ENCODE peak calls at places on chromosomes 16 and 17, in six cellular contexts. I is cardiac muscle cell; P is iPS-NIHi11; W is stimulated activated CD4-positive, alpha-beta T cell treated with anti-CD3 and anti-CD28 coated beads, Interleukin-1b, Interleukin-23, amount 100 ng/mL, for 24 hours; C is fibroblast of mammary gland; Y is GM04504. R is an unnamed sample.

GRCh38 chr17:64778367-64779290 is 116.5 kb upstream of the SMURF2 start:
- DNase-seq in P (no peak), Y (no peak), C (no peak), W (no peak), I (peak), R (no peak)

GRCh38 chr16:69182730-69183416 is 4.1 kb upstream of the SNTB2 start:
- DNase-seq in C (no peak), P (no peak), I (no peak), W (no peak), Y (no peak), R (peak)

GRCh38 chr17:8621585-8621984 is 8.9 kb downstream of the MYH10 start:
- DNase-seq in Y (no peak), I (peak), C (peak), P (no peak), W (no peak), R (no peak)

GRCh38 chr17:1958134-1958881 is 66.8 kb downstream of the RTN4RL1 start:
- DNase-seq in P (no peak), I (peak), Y (no peak), C (no peak), W (no peak), R (no peak)

GRCh38 chr17:56658648-56659047 is 65.1 kb downstream of the NOG start:
- DNase-seq in W (no peak), P (no peak), Y (no peak), I (no peak), C (no peak), R (no peak)

GRCh38 chr17:42399121-42399520 is 10.9 kb upstream of the STAT3 start:
- DNase-seq in I (no peak), C (no peak), Y (no peak), P (no peak), W (no peak), R (peak)

GRCh38 chr16:2924901-2925820 is 13.4 kb downstream of the FLYWCH1 start:
- DNase-seq in P (peak), Y (no peak), W (no peak), I (no peak), C (no peak), R (peak)

GRCh38 chr17:80529104-80529903 is 15.3 kb upstream of the RPTOR start:
- DNase-seq in W (no peak), Y (no peak), P (no peak), I (no peak), C (no peak), R (no peak)

GRCh38 chr17:42179911-42180410 is 981 bp downstream of the KCNH4 start:
- DNase-seq in Y (no peak), W (no peak), I (peak), P (peak), C (peak), R (no peak)

GRCh38 chr16:67036323-67036741 is 7.4 kb downstream of the CBFB start:
- DNase-seq in C (peak), Y (no peak), P (no peak), I (no peak), W (no peak), R (no peak)

GRCh38 chr17:77436058-77436442 is 295.3 kb downstream of the SEC14L1 start:
- DNase-seq in W (no peak), I (peak), C (peak), Y (no peak), P (peak), R (peak)

GRCh38 chr17:82219753-82220709 is 7.4 kb upstream of the CCDC57 start:
- DNase-seq in I (no peak), W (no peak), P (no peak), C (no peak), Y (no peak), R (no peak)

GRCh38 chr16:57187508-57187854 is 1.4 kb downstream of the RSPRY1 start:
- DNase-seq in C (no peak), I (peak), Y (no peak), W (no peak), P (no peak), R (no peak)

GRCh38 chr17:309361-309888 is 43.2 kb downstream of the RPH3AL start:
- DNase-seq in P (peak), W (no peak), C (no peak), Y (no peak), I (peak), R (no peak)

GRCh38 chr17:73142763-73143395 is 21.9 kb upstream of the SSTR2 start:
- DNase-seq in C (peak), Y (no peak), W (no peak), I (peak), P (no peak), R (no peak)

GRCh38 chr17:44797809-44798208 is 32.3 kb downstream of the GJC1 start:
- DNase-seq in P (no peak), Y (no peak), W (no peak), I (no peak), C (peak), R (no peak)

GRCh38 chr17:82449136-82449882 is 1.2 kb downstream of the CYBC1 start:
- DNase-seq in W (peak), C (no peak), P (peak), I (no peak), Y (no peak), R (no peak)

GRCh38 chr16:88306411-88306810 is 76.3 kb upstream of the ZNF469 start:
- DNase-seq in W (no peak), C (no peak), Y (no peak), I (no peak), P (no peak), R (no peak)

GRCh38 chr16:50072730-50073129 is 7.0 kb downstream of the HEATR3 start:
- DNase-seq in C (no peak), P (no peak), Y (no peak), W (no peak), I (no peak), R (no peak)

GRCh38 chr17:79702550-79703236 is 28.1 kb upstream of the ENPP7 start:
- DNase-seq in Y (no peak), P (no peak), C (no peak), I (no peak), W (no peak), R (no peak)

GRCh38 chr17:61551255-61551742 is 39.7 kb downstream of the NACA2 start:
- DNase-seq in C (peak), Y (peak), P (peak), W (no peak), I (peak), R (peak)

GRCh38 chr16:79638386-79639106 is 38.0 kb upstream of the MAF start:
- DNase-seq in Y (no peak), W (no peak), I (no peak), P (no peak), C (no peak), R (no peak)

GRCh38 chr17:28760987-28761562 is 17.3 kb downstream of the TRAF4 start:
- DNase-seq in I (peak), W (no peak), C (peak), P (peak), Y (peak), R (no peak)

GRCh38 chr17:773467-774319 is 8.4 kb downstream of the GLOD4 start:
- DNase-seq in W (no peak), P (no peak), Y (no peak), C (no peak), I (no peak), R (no peak)

GRCh38 chr16:4272114-4272954 is 489 bp downstream of the TFAP4 start:
- DNase-seq in I (peak), Y (no peak), P (peak), C (peak), W (peak), R (no peak)

GRCh38 chr16:19857593-19857992 is 27.1 kb downstream of the GPRC5B start:
- DNase-seq in W (no peak), I (no peak), P (no peak), C (no peak), Y (no peak), R (no peak)

R was measured in NCI-H1694.